ENCODE peak calls at places on chromosome 3, in seven cellular contexts. J is H9; U is fibroblast of the aortic adventitia; N is stimulated activated CD4-positive, alpha-beta T cell treated with anti-CD3 and anti-CD28 coated beads, Interleukin-1b, Interleukin-23, amount 100 ng/mL, for 24 hours; M is HAP-1; S is substantia nigra; P is caudate nucleus. E is an unnamed sample.
A peak's percentile ranks its signal among the peaks of the same experiment; 100 is the strongest.

GRCh38 chr3:33360136-33360825 is 79.9 kb downstream of the UBP1 start:
- DNase-seq in U (peak; percentile 86), P (no peak), S (no peak), N (no peak), J (no peak), M (no peak), E (no peak)

GRCh38 chr3:22980346-22980745 is 222.8 kb upstream of the UBE2E2 start:
- DNase-seq in U (peak; percentile 77), M (no peak), S (no peak), J (no peak), P (no peak), N (no peak), E (no peak)

GRCh38 chr3:115851571-115851970 is 228.3 kb downstream of the GAP43 start:
- DNase-seq in S (no peak), J (no peak), M (no peak), P (no peak), U (no peak), N (no peak), E (no peak)

GRCh38 chr3:13161771-13162535 is 88.7 kb upstream of the IQSEC1 start:
- DNase-seq in N (no peak), M (no peak), J (peak; percentile 42), P (no peak), S (no peak), U (no peak), E (no peak)

GRCh38 chr3:48426944-48427629 is 2.8 kb downstream of the PLXNB1 start:
- DNase-seq in U (no peak), S (peak; percentile 36), P (peak; percentile 39), N (no peak), J (no peak), M (no peak), E (no peak)

GRCh38 chr3:149535395-149535685 is 60.8 kb downstream of the TM4SF4 start:
- DNase-seq in N (no peak), P (no peak), S (no peak), J (no peak), M (no peak), U (no peak), E (no peak)

GRCh38 chr3:18559323-18559972 is 134.3 kb upstream of the SATB1 start:
- DNase-seq in N (no peak), P (no peak), S (no peak), J (peak; percentile 71), M (peak; percentile 58), U (peak; percentile 7), E (peak; percentile 68)

GRCh38 chr3:15797600-15798303 is at the start of gene ANKRD28:
- DNase-seq in S (no peak), M (peak; percentile 49), P (peak; percentile 41), U (peak; percentile 98), N (no peak), J (no peak), E (no peak)

GRCh38 chr3:142028174-142028833 is 121.0 kb downstream of the TFDP2 start:
- DNase-seq in S (no peak), U (peak; percentile 88), J (no peak), N (no peak), P (no peak), M (peak; percentile 68), E (peak; percentile 81)

GRCh38 chr3:157026091-157026490 is 133.9 kb downstream of the CCNL1 start:
- DNase-seq in N (no peak), M (no peak), U (no peak), S (no peak), J (no peak), P (no peak), E (no peak)

GRCh38 chr3:130276203-130276803 is 69.2 kb upstream of the COL6A5 start:
- DNase-seq in M (peak; percentile 68), N (no peak), J (no peak), U (peak; percentile 75), P (no peak), S (no peak), E (no peak)